ENCODE peak calls at places on chromosome 17, in ten cellular contexts. One of them, this sample, is unnamed.

GRCh38 chr17:39699818-39700147 is at the start of gene ERBB2:
- DNase-seq in RCC 7860: peak; percentile 49
- DNase-seq in A549: peak; percentile 92
- DNase-seq in EH: peak; percentile 85
- DNase-seq in NCI-H2029 treated with DMSO at 0.1 percent for 48 hours: no peak
- DNase-seq in cardiac muscle cell: peak; percentile 87
- DNase-seq in small intestine: peak; percentile 93
- DNase-seq in C1 segment of cervical spinal cord: peak; percentile 29
- DNase-seq in mucosa of descending colon: peak; percentile 85
- DNase-seq in activated effector memory CD4-positive, alpha-beta T cell treated with Interleukin-2 at 50 U/mL for 16 hours: no peak
- DNase-seq in this sample: peak; percentile 45

GRCh38 chr17:60524463-60525346 is 1.3 kb downstream of the APPBP2 start:
- DNase-seq in C1 segment of cervical spinal cord: no peak
- DNase-seq in EH: peak; percentile 35
- DNase-seq in small intestine: peak; percentile 36
- DNase-seq in cardiac muscle cell: peak; percentile 3
- DNase-seq in RCC 7860: no peak
- DNase-seq in activated effector memory CD4-positive, alpha-beta T cell treated with Interleukin-2 at 50 U/mL for 16 hours: no peak
- DNase-seq in mucosa of descending colon: no peak
- DNase-seq in A549: no peak
- DNase-seq in NCI-H2029 treated with DMSO at 0.1 percent for 48 hours: no peak
- DNase-seq in this sample: peak; percentile 50

GRCh38 chr17:6555331-6556120 is 829 bp downstream of the PITPNM3 start:
- DNase-seq in C1 segment of cervical spinal cord: peak; percentile 45
- DNase-seq in RCC 7860: peak; percentile 82
- DNase-seq in mucosa of descending colon: peak; percentile 69
- DNase-seq in A549: no peak
- DNase-seq in small intestine: peak; percentile 38
- DNase-seq in EH: peak; percentile 45
- DNase-seq in cardiac muscle cell: no peak
- DNase-seq in NCI-H2029 treated with DMSO at 0.1 percent for 48 hours: no peak
- DNase-seq in activated effector memory CD4-positive, alpha-beta T cell treated with Interleukin-2 at 50 U/mL for 16 hours: no peak
- DNase-seq in this sample: peak; percentile 54

GRCh38 chr17:3956983-3957382 is 7.3 kb downstream of the ATP2A3 start:
- DNase-seq in C1 segment of cervical spinal cord: no peak
- DNase-seq in NCI-H2029 treated with DMSO at 0.1 percent for 48 hours: no peak
- DNase-seq in A549: no peak
- DNase-seq in activated effector memory CD4-positive, alpha-beta T cell treated with Interleukin-2 at 50 U/mL for 16 hours: no peak
- DNase-seq in cardiac muscle cell: no peak
- DNase-seq in mucosa of descending colon: no peak
- DNase-seq in EH: no peak
- DNase-seq in small intestine: no peak
- DNase-seq in RCC 7860: no peak
- DNase-seq in this sample: no peak

GRCh38 chr17:49061524-49061943 is 64.3 kb downstream of the IGF2BP1 start:
- DNase-seq in mucosa of descending colon: no peak
- DNase-seq in C1 segment of cervical spinal cord: no peak
- DNase-seq in cardiac muscle cell: no peak
- DNase-seq in EH: peak; percentile 24
- DNase-seq in RCC 7860: peak; percentile 17
- DNase-seq in activated effector memory CD4-positive, alpha-beta T cell treated with Interleukin-2 at 50 U/mL for 16 hours: no peak
- DNase-seq in NCI-H2029 treated with DMSO at 0.1 percent for 48 hours: no peak
- DNase-seq in small intestine: no peak
- DNase-seq in A549: peak; percentile 27
- DNase-seq in this sample: no peak

GRCh38 chr17:8163978-8164814 is 1.4 kb upstream of the VAMP2 start:
- DNase-seq in A549: peak; percentile 76
- DNase-seq in small intestine: peak; percentile 69
- DNase-seq in mucosa of descending colon: peak; percentile 91
- DNase-seq in cardiac muscle cell: peak; percentile 34
- DNase-seq in EH: peak; percentile 79
- DNase-seq in C1 segment of cervical spinal cord: peak; percentile 71
- DNase-seq in RCC 7860: peak; percentile 75
- DNase-seq in activated effector memory CD4-positive, alpha-beta T cell treated with Interleukin-2 at 50 U/mL for 16 hours: peak; percentile 65
- DNase-seq in NCI-H2029 treated with DMSO at 0.1 percent for 48 hours: no peak
- DNase-seq in this sample: peak; percentile 40

GRCh38 chr17:76199466-76199865 is 40.8 kb downstream of the RNF157 start:
- DNase-seq in mucosa of descending colon: no peak
- DNase-seq in A549: no peak
- DNase-seq in RCC 7860: no peak
- DNase-seq in small intestine: no peak
- DNase-seq in C1 segment of cervical spinal cord: no peak
- DNase-seq in NCI-H2029 treated with DMSO at 0.1 percent for 48 hours: no peak
- DNase-seq in EH: no peak
- DNase-seq in activated effector memory CD4-positive, alpha-beta T cell treated with Interleukin-2 at 50 U/mL for 16 hours: peak; percentile 50
- DNase-seq in cardiac muscle cell: no peak
- DNase-seq in this sample: no peak

GRCh38 chr17:5191541-5192417 is at the start of gene ZNF594:
- DNase-seq in mucosa of descending colon: peak; percentile 98
- DNase-seq in C1 segment of cervical spinal cord: peak; percentile 96
- DNase-seq in EH: peak; percentile 93
- DNase-seq in RCC 7860: peak; percentile 75
- DNase-seq in A549: peak; percentile 98
- DNase-seq in small intestine: peak; percentile 94
- DNase-seq in NCI-H2029 treated with DMSO at 0.1 percent for 48 hours: peak; percentile 39
- DNase-seq in cardiac muscle cell: peak; percentile 98
- DNase-seq in activated effector memory CD4-positive, alpha-beta T cell treated with Interleukin-2 at 50 U/mL for 16 hours: peak; percentile 96
- DNase-seq in this sample: peak; percentile 93

GRCh38 chr17:71842991-71843390 is 277.8 kb upstream of the SOX9 start:
- DNase-seq in cardiac muscle cell: no peak
- DNase-seq in C1 segment of cervical spinal cord: no peak
- DNase-seq in activated effector memory CD4-positive, alpha-beta T cell treated with Interleukin-2 at 50 U/mL for 16 hours: no peak
- DNase-seq in mucosa of descending colon: no peak
- DNase-seq in A549: no peak
- DNase-seq in NCI-H2029 treated with DMSO at 0.1 percent for 48 hours: no peak
- DNase-seq in EH: no peak
- DNase-seq in RCC 7860: peak; percentile 23
- DNase-seq in small intestine: no peak
- DNase-seq in this sample: no peak

GRCh38 chr17:76996741-76997694 is 128.8 kb downstream of the MGAT5B start:
- DNase-seq in NCI-H2029 treated with DMSO at 0.1 percent for 48 hours: no peak
- DNase-seq in RCC 7860: no peak
- DNase-seq in activated effector memory CD4-positive, alpha-beta T cell treated with Interleukin-2 at 50 U/mL for 16 hours: no peak
- DNase-seq in mucosa of descending colon: no peak
- DNase-seq in A549: no peak
- DNase-seq in small intestine: no peak
- DNase-seq in cardiac muscle cell: no peak
- DNase-seq in C1 segment of cervical spinal cord: no peak
- DNase-seq in EH: no peak
- DNase-seq in this sample: no peak

GRCh38 chr17:59378621-59379194 is 47.3 kb downstream of the YPEL2 start:
- DNase-seq in C1 segment of cervical spinal cord: no peak
- DNase-seq in small intestine: peak; percentile 60
- DNase-seq in mucosa of descending colon: no peak
- DNase-seq in activated effector memory CD4-positive, alpha-beta T cell treated with Interleukin-2 at 50 U/mL for 16 hours: no peak
- DNase-seq in A549: no peak
- DNase-seq in cardiac muscle cell: no peak
- DNase-seq in RCC 7860: no peak
- DNase-seq in EH: peak; percentile 95
- DNase-seq in NCI-H2029 treated with DMSO at 0.1 percent for 48 hours: no peak
- DNase-seq in this sample: peak; percentile 59

GRCh38 chr17:50834126-50834785 is 1.1 kb upstream of the WFIKKN2 start:
- DNase-seq in mucosa of descending colon: no peak
- DNase-seq in RCC 7860: no peak
- DNase-seq in small intestine: no peak
- DNase-seq in activated effector memory CD4-positive, alpha-beta T cell treated with Interleukin-2 at 50 U/mL for 16 hours: no peak
- DNase-seq in NCI-H2029 treated with DMSO at 0.1 percent for 48 hours: no peak
- DNase-seq in EH: no peak
- DNase-seq in C1 segment of cervical spinal cord: no peak
- DNase-seq in A549: no peak
- DNase-seq in cardiac muscle cell: no peak
- DNase-seq in this sample: no peak

GRCh38 chr17:47705536-47706481 is 11.8 kb downstream of the TBKBP1 start:
- DNase-seq in cardiac muscle cell: no peak
- DNase-seq in activated effector memory CD4-positive, alpha-beta T cell treated with Interleukin-2 at 50 U/mL for 16 hours: no peak
- DNase-seq in NCI-H2029 treated with DMSO at 0.1 percent for 48 hours: no peak
- DNase-seq in A549: no peak
- DNase-seq in C1 segment of cervical spinal cord: no peak
- DNase-seq in small intestine: no peak
- DNase-seq in mucosa of descending colon: peak; percentile 48
- DNase-seq in EH: no peak
- DNase-seq in RCC 7860: no peak
- DNase-seq in this sample: no peak

GRCh38 chr17:47218896-47219430 is 9.8 kb downstream of the MYL4 start:
- DNase-seq in C1 segment of cervical spinal cord: no peak
- DNase-seq in small intestine: no peak
- DNase-seq in mucosa of descending colon: no peak
- DNase-seq in RCC 7860: no peak
- DNase-seq in A549: no peak
- DNase-seq in EH: no peak
- DNase-seq in activated effector memory CD4-positive, alpha-beta T cell treated with Interleukin-2 at 50 U/mL for 16 hours: no peak
- DNase-seq in cardiac muscle cell: peak; percentile 92
- DNase-seq in NCI-H2029 treated with DMSO at 0.1 percent for 48 hours: no peak
- DNase-seq in this sample: no peak

GRCh38 chr17:19771971-19772630 is 24.0 kb upstream of the ALDH3A1 start:
- DNase-seq in NCI-H2029 treated with DMSO at 0.1 percent for 48 hours: no peak
- DNase-seq in C1 segment of cervical spinal cord: no peak
- DNase-seq in small intestine: no peak
- DNase-seq in activated effector memory CD4-positive, alpha-beta T cell treated with Interleukin-2 at 50 U/mL for 16 hours: no peak
- DNase-seq in cardiac muscle cell: no peak
- DNase-seq in A549: no peak
- DNase-seq in RCC 7860: no peak
- DNase-seq in mucosa of descending colon: no peak
- DNase-seq in EH: no peak
- DNase-seq in this sample: no peak

GRCh38 chr17:49815761-49816281 is 27.3 kb downstream of the KAT7 start:
- DNase-seq in small intestine: no peak
- DNase-seq in cardiac muscle cell: no peak
- DNase-seq in activated effector memory CD4-positive, alpha-beta T cell treated with Interleukin-2 at 50 U/mL for 16 hours: no peak
- DNase-seq in RCC 7860: no peak
- DNase-seq in EH: no peak
- DNase-seq in NCI-H2029 treated with DMSO at 0.1 percent for 48 hours: no peak
- DNase-seq in A549: no peak
- DNase-seq in C1 segment of cervical spinal cord: peak; percentile 8
- DNase-seq in mucosa of descending colon: no peak
- DNase-seq in this sample: no peak

GRCh38 chr17:82267575-82268379 is 5.7 kb downstream of the CSNK1D start:
- DNase-seq in A549: peak; percentile 97
- DNase-seq in activated effector memory CD4-positive, alpha-beta T cell treated with Interleukin-2 at 50 U/mL for 16 hours: peak; percentile 12
- DNase-seq in EH: peak; percentile 97
- DNase-seq in mucosa of descending colon: peak; percentile 95
- DNase-seq in C1 segment of cervical spinal cord: peak; percentile 95
- DNase-seq in cardiac muscle cell: no peak
- DNase-seq in small intestine: peak; percentile 99
- DNase-seq in RCC 7860: peak; percentile 95
- DNase-seq in NCI-H2029 treated with DMSO at 0.1 percent for 48 hours: no peak
- DNase-seq in this sample: peak; percentile 84

GRCh38 chr17:83074696-83075223 is 4.6 kb upstream of the METRNL start:
- DNase-seq in EH: no peak
- DNase-seq in activated effector memory CD4-positive, alpha-beta T cell treated with Interleukin-2 at 50 U/mL for 16 hours: no peak
- DNase-seq in RCC 7860: no peak
- DNase-seq in small intestine: no peak
- DNase-seq in cardiac muscle cell: no peak
- DNase-seq in NCI-H2029 treated with DMSO at 0.1 percent for 48 hours: no peak
- DNase-seq in mucosa of descending colon: no peak
- DNase-seq in A549: no peak
- DNase-seq in C1 segment of cervical spinal cord: no peak
- DNase-seq in this sample: no peak

GRCh38 chr17:9676084-9676483 is 30.8 kb downstream of the USP43 start:
- DNase-seq in activated effector memory CD4-positive, alpha-beta T cell treated with Interleukin-2 at 50 U/mL for 16 hours: no peak
- DNase-seq in mucosa of descending colon: no peak
- DNase-seq in A549: peak; percentile 33
- DNase-seq in NCI-H2029 treated with DMSO at 0.1 percent for 48 hours: no peak
- DNase-seq in RCC 7860: peak; percentile 4
- DNase-seq in cardiac muscle cell: no peak
- DNase-seq in C1 segment of cervical spinal cord: no peak
- DNase-seq in small intestine: peak; percentile 27
- DNase-seq in EH: peak; percentile 6
- DNase-seq in this sample: no peak

GRCh38 chr17:76727745-76728456 is 1.3 kb downstream of the METTL23 start:
- DNase-seq in EH: peak; percentile 33
- DNase-seq in RCC 7860: no peak
- DNase-seq in mucosa of descending colon: no peak
- DNase-seq in cardiac muscle cell: no peak
- DNase-seq in NCI-H2029 treated with DMSO at 0.1 percent for 48 hours: no peak
- DNase-seq in small intestine: peak; percentile 41
- DNase-seq in activated effector memory CD4-positive, alpha-beta T cell treated with Interleukin-2 at 50 U/mL for 16 hours: no peak
- DNase-seq in C1 segment of cervical spinal cord: peak; percentile 17
- DNase-seq in A549: no peak
- DNase-seq in this sample: peak; percentile 35

GRCh38 chr17:64331946-64332493 is 58.6 kb downstream of the PECAM1 start:
- DNase-seq in A549: no peak
- DNase-seq in EH: peak; percentile 36
- DNase-seq in NCI-H2029 treated with DMSO at 0.1 percent for 48 hours: no peak
- DNase-seq in RCC 7860: no peak
- DNase-seq in mucosa of descending colon: no peak
- DNase-seq in C1 segment of cervical spinal cord: peak; percentile 32
- DNase-seq in activated effector memory CD4-positive, alpha-beta T cell treated with Interleukin-2 at 50 U/mL for 16 hours: no peak
- DNase-seq in cardiac muscle cell: no peak
- DNase-seq in small intestine: no peak
- DNase-seq in this sample: no peak

GRCh38 chr17:65332779-65333178 is 195.6 kb downstream of the RGS9 start:
- DNase-seq in small intestine: no peak
- DNase-seq in mucosa of descending colon: no peak
- DNase-seq in cardiac muscle cell: no peak
- DNase-seq in NCI-H2029 treated with DMSO at 0.1 percent for 48 hours: no peak
- DNase-seq in A549: no peak
- DNase-seq in C1 segment of cervical spinal cord: no peak
- DNase-seq in activated effector memory CD4-positive, alpha-beta T cell treated with Interleukin-2 at 50 U/mL for 16 hours: no peak
- DNase-seq in RCC 7860: no peak
- DNase-seq in EH: no peak
- DNase-seq in this sample: no peak

GRCh38 chr17:45247429-45248131 is 14.3 kb downstream of the SPATA32 start:
- DNase-seq in EH: peak; percentile 83
- DNase-seq in activated effector memory CD4-positive, alpha-beta T cell treated with Interleukin-2 at 50 U/mL for 16 hours: peak; percentile 95
- DNase-seq in A549: peak; percentile 99
- DNase-seq in RCC 7860: peak; percentile 71
- DNase-seq in cardiac muscle cell: peak; percentile 94
- DNase-seq in mucosa of descending colon: peak; percentile 99
- DNase-seq in small intestine: peak; percentile 99
- DNase-seq in C1 segment of cervical spinal cord: no peak
- DNase-seq in NCI-H2029 treated with DMSO at 0.1 percent for 48 hours: peak; percentile 94
- DNase-seq in this sample: peak; percentile 83

GRCh38 chr17:60817187-60817586 is 139.5 kb downstream of the BCAS3 start:
- DNase-seq in cardiac muscle cell: no peak
- DNase-seq in RCC 7860: peak; percentile 42
- DNase-seq in EH: peak; percentile 92
- DNase-seq in mucosa of descending colon: no peak
- DNase-seq in C1 segment of cervical spinal cord: no peak
- DNase-seq in activated effector memory CD4-positive, alpha-beta T cell treated with Interleukin-2 at 50 U/mL for 16 hours: no peak
- DNase-seq in A549: peak; percentile 45
- DNase-seq in small intestine: no peak
- DNase-seq in NCI-H2029 treated with DMSO at 0.1 percent for 48 hours: no peak
- DNase-seq in this sample: peak; percentile 68